ENCODE peak calls at places on chromosomes 5 and 9, in eight cellular contexts. E is Right ventricle myocardium superior, S is AG08395, N is SJSA1, G is HuH-7.5, K is nucleus accumbens, L is AG04450, X is SK-N-DZ. Y is an unnamed sample.

GRCh38 chr9:93261735-93262523 is 78.0 kb downstream of the WNK2 start:
- DNase-seq in E (no peak), S (no peak), N (peak), G (no peak), K (no peak), L (no peak), X (no peak), Y (no peak)

GRCh38 chr5:147509710-147510651 is at the start of gene DPYSL3:
- DNase-seq in E (peak), S (peak), N (peak), G (peak), K (peak), L (peak), X (peak), Y (no peak)

GRCh38 chr5:144102361-144102760 is 68.1 kb downstream of the YIPF5 start:
- DNase-seq in E (no peak), S (no peak), N (no peak), G (no peak), K (no peak), L (no peak), X (no peak), Y (no peak)

GRCh38 chr5:145245354-145245753 is 589.8 kb downstream of the PRELID2 start:
- DNase-seq in E (no peak), S (no peak), N (no peak), G (no peak), K (no peak), L (no peak), X (no peak), Y (no peak)

GRCh38 chr9:69078581-69078980 is 43.0 kb downstream of the FXN start:
- DNase-seq in E (peak), S (no peak), N (no peak), G (no peak), K (no peak), L (no peak), X (no peak), Y (no peak)

GRCh38 chr5:181246276-181247050 is 2.8 kb upstream of the RACK1 start:
- DNase-seq in E (peak), S (peak), N (peak), G (peak), K (no peak), L (peak), X (peak), Y (no peak)

GRCh38 chr5:74870299-74871067 is 4.3 kb upstream of the FAM169A start:
- DNase-seq in E (no peak), S (no peak), N (no peak), G (no peak), K (no peak), L (no peak), X (no peak), Y (no peak)

GRCh38 chr9:106025449-106025848 is 331.1 kb downstream of the TMEM38B start:
- DNase-seq in E (peak), S (no peak), N (no peak), G (no peak), K (no peak), L (no peak), X (peak), Y (no peak)

GRCh38 chr5:90866333-90866732 is 307.7 kb downstream of the ADGRV1 start:
- DNase-seq in E (no peak), S (peak), N (no peak), G (peak), K (no peak), L (no peak), X (peak), Y (no peak)

GRCh38 chr5:15834596-15835245 is 334.7 kb downstream of the FBXL7 start:
- DNase-seq in E (no peak), S (peak), N (no peak), G (no peak), K (no peak), L (peak), X (no peak), Y (peak)

GRCh38 chr5:107580902-107581823 is 89.6 kb downstream of the EFNA5 start:
- DNase-seq in E (no peak), S (peak), N (no peak), G (no peak), K (no peak), L (no peak), X (no peak), Y (no peak)

GRCh38 chr9:79390077-79390673 is 181.6 kb upstream of the TLE4 start:
- DNase-seq in E (no peak), S (peak), N (no peak), G (no peak), K (no peak), L (peak), X (no peak), Y (no peak)

GRCh38 chr5:45399041-45399440 is 297.1 kb downstream of the HCN1 start:
- DNase-seq in E (peak), S (no peak), N (no peak), G (no peak), K (no peak), L (no peak), X (no peak), Y (no peak)

GRCh38 chr9:88874391-88874790 is 116.9 kb upstream of the S1PR3 start:
- DNase-seq in E (no peak), S (no peak), N (no peak), G (no peak), K (no peak), L (no peak), X (peak), Y (no peak)